ENCODE peak calls at places on chromosome 22, in ten cellular contexts. One of them, this sample, is unnamed.

GRCh38 chr22:41834005-41834975 is 1.4 kb downstream of the SREBF2 start:
- DNase-seq in left lung: no peak
- DNase-seq in NAMALWA: peak
- DNase-seq in H9: no peak
- DNase-seq in CD8-positive, alpha-beta memory T cell: no peak
- DNase-seq in cardiac fibroblast: no peak
- DNase-seq in NCI-H345: no peak
- DNase-seq in AML-193: no peak
- DNase-seq in stimulated activated CD4-positive, alpha-beta T cell treated with anti-CD3 and anti-CD28 coated beads, Interleukin-15, amount 100 ng/mL, for 1 hour: no peak
- DNase-seq in activated CD4-positive, alpha-beta T cell treated with anti-CD3 and anti-CD28 coated beads, Interleukin-2, amount 10 ng/mL, durations not matched to agents 7 days and 5 days: no peak
- DNase-seq in this sample: peak

GRCh38 chr22:23751441-23751996 is 607 bp upstream of the ZNF70 start:
- DNase-seq in left lung: no peak
- DNase-seq in NAMALWA: no peak
- DNase-seq in H9: peak
- DNase-seq in CD8-positive, alpha-beta memory T cell: no peak
- DNase-seq in cardiac fibroblast: peak
- DNase-seq in NCI-H345: peak
- DNase-seq in AML-193: no peak
- DNase-seq in stimulated activated CD4-positive, alpha-beta T cell treated with anti-CD3 and anti-CD28 coated beads, Interleukin-15, amount 100 ng/mL, for 1 hour: no peak
- DNase-seq in activated CD4-positive, alpha-beta T cell treated with anti-CD3 and anti-CD28 coated beads, Interleukin-2, amount 10 ng/mL, durations not matched to agents 7 days and 5 days: no peak
- DNase-seq in this sample: no peak

GRCh38 chr22:44444341-44445306 is 53.4 kb downstream of the RTL6 start:
- DNase-seq in left lung: peak
- DNase-seq in NAMALWA: peak
- DNase-seq in H9: peak
- DNase-seq in CD8-positive, alpha-beta memory T cell: no peak
- DNase-seq in cardiac fibroblast: no peak
- DNase-seq in NCI-H345: no peak
- DNase-seq in AML-193: no peak
- DNase-seq in stimulated activated CD4-positive, alpha-beta T cell treated with anti-CD3 and anti-CD28 coated beads, Interleukin-15, amount 100 ng/mL, for 1 hour: no peak
- DNase-seq in activated CD4-positive, alpha-beta T cell treated with anti-CD3 and anti-CD28 coated beads, Interleukin-2, amount 10 ng/mL, durations not matched to agents 7 days and 5 days: no peak
- DNase-seq in this sample: peak

GRCh38 chr22:26800858-26801257 is 143.5 kb downstream of the MIAT start:
- DNase-seq in left lung: no peak
- DNase-seq in NAMALWA: no peak
- DNase-seq in H9: peak
- DNase-seq in CD8-positive, alpha-beta memory T cell: no peak
- DNase-seq in cardiac fibroblast: no peak
- DNase-seq in NCI-H345: no peak
- DNase-seq in AML-193: no peak
- DNase-seq in stimulated activated CD4-positive, alpha-beta T cell treated with anti-CD3 and anti-CD28 coated beads, Interleukin-15, amount 100 ng/mL, for 1 hour: no peak
- DNase-seq in activated CD4-positive, alpha-beta T cell treated with anti-CD3 and anti-CD28 coated beads, Interleukin-2, amount 10 ng/mL, durations not matched to agents 7 days and 5 days: no peak
- DNase-seq in this sample: no peak

GRCh38 chr22:49704345-49705215 is 123.1 kb downstream of the BRD1 start:
- DNase-seq in left lung: peak
- DNase-seq in NAMALWA: no peak
- DNase-seq in H9: no peak
- DNase-seq in CD8-positive, alpha-beta memory T cell: no peak
- DNase-seq in cardiac fibroblast: no peak
- DNase-seq in NCI-H345: no peak
- DNase-seq in AML-193: no peak
- DNase-seq in stimulated activated CD4-positive, alpha-beta T cell treated with anti-CD3 and anti-CD28 coated beads, Interleukin-15, amount 100 ng/mL, for 1 hour: no peak
- DNase-seq in activated CD4-positive, alpha-beta T cell treated with anti-CD3 and anti-CD28 coated beads, Interleukin-2, amount 10 ng/mL, durations not matched to agents 7 days and 5 days: no peak
- DNase-seq in this sample: no peak

GRCh38 chr22:36913431-36914382 is at the start of gene CSF2RB:
- DNase-seq in left lung: peak
- DNase-seq in NAMALWA: peak
- DNase-seq in H9: no peak
- DNase-seq in CD8-positive, alpha-beta memory T cell: no peak
- DNase-seq in cardiac fibroblast: peak
- DNase-seq in NCI-H345: no peak
- DNase-seq in AML-193: peak
- DNase-seq in stimulated activated CD4-positive, alpha-beta T cell treated with anti-CD3 and anti-CD28 coated beads, Interleukin-15, amount 100 ng/mL, for 1 hour: no peak
- DNase-seq in activated CD4-positive, alpha-beta T cell treated with anti-CD3 and anti-CD28 coated beads, Interleukin-2, amount 10 ng/mL, durations not matched to agents 7 days and 5 days: no peak
- DNase-seq in this sample: peak

GRCh38 chr22:46862418-46863324 is 100.2 kb downstream of the TBC1D22A start:
- DNase-seq in left lung: no peak
- DNase-seq in NAMALWA: no peak
- DNase-seq in H9: no peak
- DNase-seq in CD8-positive, alpha-beta memory T cell: no peak
- DNase-seq in cardiac fibroblast: no peak
- DNase-seq in NCI-H345: no peak
- DNase-seq in AML-193: no peak
- DNase-seq in stimulated activated CD4-positive, alpha-beta T cell treated with anti-CD3 and anti-CD28 coated beads, Interleukin-15, amount 100 ng/mL, for 1 hour: no peak
- DNase-seq in activated CD4-positive, alpha-beta T cell treated with anti-CD3 and anti-CD28 coated beads, Interleukin-2, amount 10 ng/mL, durations not matched to agents 7 days and 5 days: no peak
- DNase-seq in this sample: no peak

GRCh38 chr22:29207231-29207550 is 1.5 kb downstream of the EMID1 start:
- DNase-seq in left lung: no peak
- DNase-seq in NAMALWA: no peak
- DNase-seq in H9: no peak
- DNase-seq in CD8-positive, alpha-beta memory T cell: no peak
- DNase-seq in cardiac fibroblast: no peak
- DNase-seq in NCI-H345: no peak
- DNase-seq in AML-193: no peak
- DNase-seq in stimulated activated CD4-positive, alpha-beta T cell treated with anti-CD3 and anti-CD28 coated beads, Interleukin-15, amount 100 ng/mL, for 1 hour: no peak
- DNase-seq in activated CD4-positive, alpha-beta T cell treated with anti-CD3 and anti-CD28 coated beads, Interleukin-2, amount 10 ng/mL, durations not matched to agents 7 days and 5 days: no peak
- DNase-seq in this sample: no peak

GRCh38 chr22:26318975-26319374 is 110.1 kb upstream of the ASPHD2 start:
- DNase-seq in left lung: no peak
- DNase-seq in NAMALWA: peak
- DNase-seq in H9: no peak
- DNase-seq in CD8-positive, alpha-beta memory T cell: no peak
- DNase-seq in cardiac fibroblast: no peak
- DNase-seq in NCI-H345: no peak
- DNase-seq in AML-193: no peak
- DNase-seq in stimulated activated CD4-positive, alpha-beta T cell treated with anti-CD3 and anti-CD28 coated beads, Interleukin-15, amount 100 ng/mL, for 1 hour: no peak
- DNase-seq in activated CD4-positive, alpha-beta T cell treated with anti-CD3 and anti-CD28 coated beads, Interleukin-2, amount 10 ng/mL, durations not matched to agents 7 days and 5 days: no peak
- DNase-seq in this sample: no peak

GRCh38 chr22:43861529-43861928 is 784 bp downstream of the SULT4A1 start:
- DNase-seq in left lung: peak
- DNase-seq in NAMALWA: no peak
- DNase-seq in H9: peak
- DNase-seq in CD8-positive, alpha-beta memory T cell: no peak
- DNase-seq in cardiac fibroblast: peak
- DNase-seq in NCI-H345: no peak
- DNase-seq in AML-193: no peak
- DNase-seq in stimulated activated CD4-positive, alpha-beta T cell treated with anti-CD3 and anti-CD28 coated beads, Interleukin-15, amount 100 ng/mL, for 1 hour: no peak
- DNase-seq in activated CD4-positive, alpha-beta T cell treated with anti-CD3 and anti-CD28 coated beads, Interleukin-2, amount 10 ng/mL, durations not matched to agents 7 days and 5 days: no peak
- DNase-seq in this sample: no peak

GRCh38 chr22:49768961-49769690 is 58.5 kb downstream of the BRD1 start:
- DNase-seq in left lung: peak
- DNase-seq in NAMALWA: no peak
- DNase-seq in H9: no peak
- DNase-seq in CD8-positive, alpha-beta memory T cell: no peak
- DNase-seq in cardiac fibroblast: peak
- DNase-seq in NCI-H345: no peak
- DNase-seq in AML-193: no peak
- DNase-seq in stimulated activated CD4-positive, alpha-beta T cell treated with anti-CD3 and anti-CD28 coated beads, Interleukin-15, amount 100 ng/mL, for 1 hour: no peak
- DNase-seq in activated CD4-positive, alpha-beta T cell treated with anti-CD3 and anti-CD28 coated beads, Interleukin-2, amount 10 ng/mL, durations not matched to agents 7 days and 5 days: no peak
- DNase-seq in this sample: no peak

GRCh38 chr22:30294066-30294465 is 4.8 kb upstream of the CASTOR1 start:
- DNase-seq in left lung: no peak
- DNase-seq in NAMALWA: no peak
- DNase-seq in H9: no peak
- DNase-seq in CD8-positive, alpha-beta memory T cell: no peak
- DNase-seq in cardiac fibroblast: no peak
- DNase-seq in NCI-H345: peak
- DNase-seq in AML-193: no peak
- DNase-seq in stimulated activated CD4-positive, alpha-beta T cell treated with anti-CD3 and anti-CD28 coated beads, Interleukin-15, amount 100 ng/mL, for 1 hour: no peak
- DNase-seq in activated CD4-positive, alpha-beta T cell treated with anti-CD3 and anti-CD28 coated beads, Interleukin-2, amount 10 ng/mL, durations not matched to agents 7 days and 5 days: no peak
- DNase-seq in this sample: no peak

GRCh38 chr22:50192056-50192824 is 6.5 kb downstream of the TRABD start:
- DNase-seq in left lung: no peak
- DNase-seq in NAMALWA: peak
- DNase-seq in H9: no peak
- DNase-seq in CD8-positive, alpha-beta memory T cell: no peak
- DNase-seq in cardiac fibroblast: no peak
- DNase-seq in NCI-H345: no peak
- DNase-seq in AML-193: no peak
- DNase-seq in stimulated activated CD4-positive, alpha-beta T cell treated with anti-CD3 and anti-CD28 coated beads, Interleukin-15, amount 100 ng/mL, for 1 hour: no peak
- DNase-seq in activated CD4-positive, alpha-beta T cell treated with anti-CD3 and anti-CD28 coated beads, Interleukin-2, amount 10 ng/mL, durations not matched to agents 7 days and 5 days: no peak
- DNase-seq in this sample: peak

GRCh38 chr22:47190276-47190956 is 428.0 kb downstream of the TBC1D22A start:
- DNase-seq in left lung: no peak
- DNase-seq in NAMALWA: no peak
- DNase-seq in H9: peak
- DNase-seq in CD8-positive, alpha-beta memory T cell: no peak
- DNase-seq in cardiac fibroblast: no peak
- DNase-seq in NCI-H345: no peak
- DNase-seq in AML-193: no peak
- DNase-seq in stimulated activated CD4-positive, alpha-beta T cell treated with anti-CD3 and anti-CD28 coated beads, Interleukin-15, amount 100 ng/mL, for 1 hour: no peak
- DNase-seq in activated CD4-positive, alpha-beta T cell treated with anti-CD3 and anti-CD28 coated beads, Interleukin-2, amount 10 ng/mL, durations not matched to agents 7 days and 5 days: no peak
- DNase-seq in this sample: no peak

GRCh38 chr22:39292002-39292401 is 27.4 kb downstream of the RPL3 start:
- DNase-seq in left lung: no peak
- DNase-seq in NAMALWA: no peak
- DNase-seq in H9: no peak
- DNase-seq in CD8-positive, alpha-beta memory T cell: no peak
- DNase-seq in cardiac fibroblast: no peak
- DNase-seq in NCI-H345: no peak
- DNase-seq in AML-193: no peak
- DNase-seq in stimulated activated CD4-positive, alpha-beta T cell treated with anti-CD3 and anti-CD28 coated beads, Interleukin-15, amount 100 ng/mL, for 1 hour: no peak
- DNase-seq in activated CD4-positive, alpha-beta T cell treated with anti-CD3 and anti-CD28 coated beads, Interleukin-2, amount 10 ng/mL, durations not matched to agents 7 days and 5 days: no peak
- DNase-seq in this sample: no peak

GRCh38 chr22:33056108-33056507 is 2.1 kb downstream of the SYN3 start:
- DNase-seq in left lung: no peak
- DNase-seq in NAMALWA: no peak
- DNase-seq in H9: no peak
- DNase-seq in CD8-positive, alpha-beta memory T cell: no peak
- DNase-seq in cardiac fibroblast: no peak
- DNase-seq in NCI-H345: no peak
- DNase-seq in AML-193: no peak
- DNase-seq in stimulated activated CD4-positive, alpha-beta T cell treated with anti-CD3 and anti-CD28 coated beads, Interleukin-15, amount 100 ng/mL, for 1 hour: no peak
- DNase-seq in activated CD4-positive, alpha-beta T cell treated with anti-CD3 and anti-CD28 coated beads, Interleukin-2, amount 10 ng/mL, durations not matched to agents 7 days and 5 days: no peak
- DNase-seq in this sample: no peak

GRCh38 chr22:44871782-44872181 is 119.4 kb downstream of the ARHGAP8 start:
- DNase-seq in left lung: no peak
- DNase-seq in NAMALWA: no peak
- DNase-seq in H9: no peak
- DNase-seq in CD8-positive, alpha-beta memory T cell: no peak
- DNase-seq in cardiac fibroblast: no peak
- DNase-seq in NCI-H345: no peak
- DNase-seq in AML-193: no peak
- DNase-seq in stimulated activated CD4-positive, alpha-beta T cell treated with anti-CD3 and anti-CD28 coated beads, Interleukin-15, amount 100 ng/mL, for 1 hour: no peak
- DNase-seq in activated CD4-positive, alpha-beta T cell treated with anti-CD3 and anti-CD28 coated beads, Interleukin-2, amount 10 ng/mL, durations not matched to agents 7 days and 5 days: no peak
- DNase-seq in this sample: no peak

GRCh38 chr22:32413715-32414114 is 1.7 kb upstream of the RTCB start:
- DNase-seq in left lung: no peak
- DNase-seq in NAMALWA: peak
- DNase-seq in H9: no peak
- DNase-seq in CD8-positive, alpha-beta memory T cell: no peak
- DNase-seq in cardiac fibroblast: peak
- DNase-seq in NCI-H345: no peak
- DNase-seq in AML-193: peak
- DNase-seq in stimulated activated CD4-positive, alpha-beta T cell treated with anti-CD3 and anti-CD28 coated beads, Interleukin-15, amount 100 ng/mL, for 1 hour: no peak
- DNase-seq in activated CD4-positive, alpha-beta T cell treated with anti-CD3 and anti-CD28 coated beads, Interleukin-2, amount 10 ng/mL, durations not matched to agents 7 days and 5 days: no peak
- DNase-seq in this sample: peak

GRCh38 chr22:28771195-28771791 is 1.2 kb upstream of the CCDC117 start:
- DNase-seq in left lung: no peak
- DNase-seq in NAMALWA: no peak
- DNase-seq in H9: no peak
- DNase-seq in CD8-positive, alpha-beta memory T cell: no peak
- DNase-seq in cardiac fibroblast: no peak
- DNase-seq in NCI-H345: peak
- DNase-seq in AML-193: no peak
- DNase-seq in stimulated activated CD4-positive, alpha-beta T cell treated with anti-CD3 and anti-CD28 coated beads, Interleukin-15, amount 100 ng/mL, for 1 hour: no peak
- DNase-seq in activated CD4-positive, alpha-beta T cell treated with anti-CD3 and anti-CD28 coated beads, Interleukin-2, amount 10 ng/mL, durations not matched to agents 7 days and 5 days: no peak
- DNase-seq in this sample: no peak

This sample was measured in OCI-LY7.